ENCODE peak calls at places on chromosome 1, in ten cellular contexts. N is H7; R is stomach; C is PC-9; U is endothelial cell of umbilical vein; B is CD8-positive, alpha-beta T cell; W is ascending aorta; M is sigmoid colon; I is heart right ventricle; Y is breast epithelium. K is an unnamed sample.

GRCh38 chr1:25725482-25725881 is 74.5 kb upstream of the SELENON start:
- DNase-seq in N (peak; percentile 60), R (no peak), C (no peak), U (no peak), B (no peak), W (no peak), M (no peak), I (no peak), Y (no peak), K (no peak)

GRCh38 chr1:45584351-45585109 is 689 bp downstream of the NASP start:
- DNase-seq in N (peak; percentile 97), R (peak; percentile 89), C (peak; percentile 95), U (peak; percentile 96), B (peak; percentile 91), W (peak; percentile 40), M (peak; percentile 92), I (peak; percentile 89), Y (peak; percentile 91), K (peak; percentile 81)

GRCh38 chr1:168483531-168483930 is 60.3 kb downstream of the XCL2 start:
- DNase-seq in N (no peak), R (no peak), C (no peak), U (no peak), B (no peak), W (no peak), M (no peak), I (no peak), Y (no peak), K (no peak)

GRCh38 chr1:2358651-2359640 is 32.4 kb downstream of the MORN1 start:
- DNase-seq in N (no peak), R (no peak), C (no peak), U (no peak), B (no peak), W (no peak), M (peak; percentile 53), I (no peak), Y (no peak), K (no peak)

GRCh38 chr1:222555992-222556615 is 8.2 kb upstream of the HHIPL2 start:
- DNase-seq in N (no peak), R (no peak), C (no peak), U (no peak), B (no peak), W (no peak), M (no peak), I (no peak), Y (no peak), K (no peak)

GRCh38 chr1:91913018-91913417 is 27.1 kb upstream of the TGFBR3 start:
- DNase-seq in N (no peak), R (no peak), C (no peak), U (peak; percentile 56), B (no peak), W (no peak), M (no peak), I (no peak), Y (no peak), K (no peak)

GRCh38 chr1:100039571-100039970 is 69.8 kb downstream of the SLC35A3 start:
- DNase-seq in N (no peak), R (no peak), C (no peak), U (peak; percentile 28), B (no peak), W (no peak), M (no peak), I (no peak), Y (no peak), K (no peak)

GRCh38 chr1:152623203-152623844 is 421 bp upstream of the LCE3A start:
- DNase-seq in N (no peak), R (no peak), C (no peak), U (no peak), B (no peak), W (no peak), M (no peak), I (no peak), Y (no peak), K (no peak)

GRCh38 chr1:1664941-1665814 is 6.4 kb upstream of the CDK11B start:
- DNase-seq in N (peak; percentile 25), R (no peak), C (no peak), U (no peak), B (no peak), W (no peak), M (peak; percentile 60), I (no peak), Y (peak; percentile 49), K (no peak)

GRCh38 chr1:186208405-186209129 is 166.5 kb downstream of the TPR start:
- DNase-seq in N (no peak), R (no peak), C (no peak), U (no peak), B (no peak), W (no peak), M (no peak), I (no peak), Y (no peak), K (no peak)

GRCh38 chr1:244454412-244454811 is 2.7 kb upstream of the ADSS2 start:
- DNase-seq in N (no peak), R (no peak), C (peak; percentile 21), U (no peak), B (no peak), W (no peak), M (no peak), I (no peak), Y (no peak), K (no peak)

GRCh38 chr1:5238351-5239123 is 584.1 kb downstream of the AJAP1 start:
- DNase-seq in N (no peak), R (no peak), C (no peak), U (no peak), B (no peak), W (no peak), M (no peak), I (no peak), Y (no peak), K (no peak)

GRCh38 chr1:151416231-151416630 is 16.9 kb downstream of the PSMB4 start:
- DNase-seq in N (no peak), R (no peak), C (no peak), U (no peak), B (no peak), W (no peak), M (no peak), I (no peak), Y (no peak), K (no peak)
- H3K36me3 ChIP-seq in N (peaks cover 22% of the 10 kb centered on the region), R (peaks cover 45% of the 10 kb centered on the region), C (peaks cover 3% of the 10 kb centered on the region), U (peaks cover 12% of the 10 kb centered on the region), B (peaks cover 26% of the 10 kb centered on the region), W (peaks cover 77% of the 10 kb centered on the region), M (peaks cover 99% of the 10 kb centered on the region), I (peaks cover 100% of the 10 kb centered on the region), Y (no peaks in the 10 kb centered on the region), K (peaks cover 26% of the 10 kb centered on the region)

GRCh38 chr1:87086120-87086519 is 171.7 kb downstream of the HS2ST1 start:
- DNase-seq in N (no peak), R (no peak), C (no peak), U (no peak), B (no peak), W (no peak), M (no peak), I (no peak), Y (no peak), K (no peak)
- H3K36me3 ChIP-seq in N (no peaks in the 10 kb centered on the region), R (no peaks in the 10 kb centered on the region), C (no peaks in the 10 kb centered on the region), U (no peaks in the 10 kb centered on the region), B (no peaks in the 10 kb centered on the region), W (no peaks in the 10 kb centered on the region), M (no peaks in the 10 kb centered on the region), I (no peaks in the 10 kb centered on the region), Y (no peaks in the 10 kb centered on the region), K (no peaks in the 10 kb centered on the region)

DNA sequence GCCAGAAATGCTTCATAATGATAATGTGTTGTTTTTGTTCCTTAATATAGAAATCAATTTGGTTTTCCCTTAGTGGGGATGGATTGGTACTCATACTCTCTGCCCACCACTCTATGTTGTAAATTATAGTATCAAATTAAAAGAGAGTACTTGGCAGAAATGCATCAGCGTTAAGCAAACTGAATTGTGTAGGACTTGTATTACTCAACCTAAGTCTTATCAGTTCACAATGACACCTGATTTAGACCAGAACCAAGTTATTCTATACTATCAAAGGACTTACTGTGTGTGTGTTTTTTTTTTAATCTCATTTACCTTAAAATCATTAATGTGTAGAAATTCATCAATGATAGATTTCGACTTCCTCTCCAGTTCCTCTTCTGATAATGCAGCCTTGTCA is 62.0 kb upstream of the HP1BP3 start:
- DNase-seq in N (no peak), R (no peak), C (no peak), U (no peak), B (no peak), W (no peak), M (no peak), I (no peak), Y (no peak), K (no peak)
- H3K36me3 ChIP-seq in N (peaks cover 13% of the 10 kb centered on the region), R (peaks cover 18% of the 10 kb centered on the region), C (peaks cover 11% of the 10 kb centered on the region), U (peaks cover 3% of the 10 kb centered on the region), B (peaks cover 16% of the 10 kb centered on the region), W (peaks cover 48% of the 10 kb centered on the region), M (peaks cover 54% of the 10 kb centered on the region), I (peaks cover 91% of the 10 kb centered on the region), Y (no peaks in the 10 kb centered on the region), K (peaks cover 10% of the 10 kb centered on the region)

GRCh38 chr1:234373064-234373937 is at the start of gene COA6:
- DNase-seq in N (peak; percentile 82), R (peak; percentile 89), C (peak; percentile 90), U (peak; percentile 97), B (peak; percentile 95), W (peak; percentile 60), M (peak; percentile 94), I (peak; percentile 94), Y (peak; percentile 87), K (peak; percentile 81)

GRCh38 chr1:234372011-234372757 is 1.1 kb upstream of the COA6 start:
- DNase-seq in N (no peak), R (no peak), C (no peak), U (peak; percentile 6), B (no peak), W (no peak), M (no peak), I (no peak), Y (no peak), K (no peak)

GRCh38 chr1:234371414-234371813 is 1.8 kb upstream of the COA6 start:
- DNase-seq in N (no peak), R (no peak), C (no peak), U (no peak), B (no peak), W (no peak), M (no peak), I (no peak), Y (no peak), K (no peak)

GRCh38 chr1:234373938-234374240 is 633 bp downstream of the COA6 start:
- DNase-seq in N (no peak), R (no peak), C (no peak), U (no peak), B (no peak), W (no peak), M (no peak), I (no peak), Y (no peak), K (no peak)

DNA sequence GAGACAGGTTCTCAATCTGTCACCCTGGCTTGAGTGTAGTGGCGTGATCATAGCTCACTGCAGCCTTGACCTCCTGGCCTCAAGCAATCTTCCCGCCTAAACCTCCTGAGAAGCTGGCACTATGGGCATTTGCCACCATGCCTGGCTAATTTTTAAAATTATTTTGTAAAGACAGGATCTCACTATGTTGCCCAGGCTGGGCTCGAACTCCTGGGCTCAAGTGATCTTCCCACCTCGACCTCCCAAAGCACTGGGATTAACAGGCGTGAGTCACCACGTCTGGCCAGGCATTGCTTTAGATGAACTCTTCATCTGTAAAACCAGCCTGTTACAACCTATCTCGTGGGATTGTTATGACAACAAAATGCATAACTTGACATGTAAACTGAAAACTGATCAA is 2.4 kb downstream of the COA6 start:
- DNase-seq in N (no peak), R (no peak), C (no peak), U (no peak), B (no peak), W (no peak), M (no peak), I (no peak), Y (no peak), K (no peak)
- H3K36me3 ChIP-seq in N (peaks cover 12% of the 10 kb centered on the region), R (peaks cover 22% of the 10 kb centered on the region), C (peaks cover 36% of the 10 kb centered on the region), U (peaks cover 14% of the 10 kb centered on the region), B (peaks cover 17% of the 10 kb centered on the region), W (peaks cover 33% of the 10 kb centered on the region), M (peaks cover 50% of the 10 kb centered on the region), I (peaks cover 52% of the 10 kb centered on the region), Y (peaks cover 4% of the 10 kb centered on the region), K (peaks cover 31% of the 10 kb centered on the region)

GRCh38 chr1:179318501-179318900 is 24.9 kb downstream of the SOAT1 start:
- DNase-seq in N (no peak), R (no peak), C (no peak), U (no peak), B (no peak), W (no peak), M (no peak), I (no peak), Y (no peak), K (no peak)
- H3K36me3 ChIP-seq in N (no peaks in the 10 kb centered on the region), R (no peaks in the 10 kb centered on the region), C (peaks cover 4% of the 10 kb centered on the region), U (no peaks in the 10 kb centered on the region), B (peaks cover 4% of the 10 kb centered on the region), W (peaks cover 5% of the 10 kb centered on the region), M (peaks cover 7% of the 10 kb centered on the region), I (no peaks in the 10 kb centered on the region), Y (no peaks in the 10 kb centered on the region), K (peaks cover 5% of the 10 kb centered on the region)